ENCODE peak calls at places on chromosomes 4 and X, in six cellular contexts. W is H9; M is Caco-2; S is iris pigment epithelial cell; T is activated CD4-positive, alpha-beta T cell treated with anti-CD3 and anti-CD28 coated beads, Interleukin-2, amount 10 ng/mL, durations not matched to agents 7 days and 5 days; F is AG04450. L is an unnamed sample.

GRCh38 chr4:128854433-128854832 is 44.9 kb downstream of the JADE1 start:
- DNase-seq in S (peak; percentile 70), F (no peak), W (no peak), T (peak; percentile 44), M (no peak), L (no peak)

GRCh38 chrX:141619336-141619735 is 29.8 kb downstream of the SPANXA2 start:
- DNase-seq in T (no peak), M (no peak), W (no peak), F (no peak), S (peak; percentile 28), L (no peak)

GRCh38 chr4:110621839-110622751 is 782 bp downstream of the PITX2 start:
- DNase-seq in F (no peak), S (peak; percentile 50), M (peak; percentile 46), T (no peak), W (peak; percentile 67), L (peak; percentile 29)

GRCh38 chr4:128775477-128775876 is 34.0 kb upstream of the JADE1 start:
- DNase-seq in S (no peak), F (no peak), T (no peak), W (no peak), M (no peak), L (no peak)

GRCh38 chr4:2511645-2512131 is 24.8 kb upstream of the FAM193A start:
- DNase-seq in T (no peak), W (no peak), S (no peak), M (no peak), F (no peak), L (no peak)

GRCh38 chr4:124121511-124121934 is 591.0 kb downstream of the ANKRD50 start:
- DNase-seq in W (no peak), T (no peak), M (no peak), F (no peak), S (peak; percentile 92), L (no peak)

GRCh38 chrX:65601530-65602281 is 65.7 kb upstream of the MSN start:
- DNase-seq in W (no peak), T (peak; percentile 65), S (peak; percentile 90), M (no peak), F (peak; percentile 20), L (peak; percentile 46)

GRCh38 chr4:179981161-179981560 is 2262.0 kb upstream of the TENM3 start:
- DNase-seq in T (no peak), F (no peak), S (no peak), M (no peak), W (no peak), L (no peak)

GRCh38 chrX:130174051-130174704 is 2.4 kb downstream of the RAB33A start:
- DNase-seq in W (no peak), F (no peak), T (no peak), M (no peak), S (peak; percentile 50), L (no peak)

GRCh38 chr4:99336553-99336952 is 15.4 kb upstream of the ADH1B start:
- DNase-seq in S (no peak), W (no peak), F (no peak), M (no peak), T (no peak), L (no peak)

GRCh38 chrX:78650906-78651437 is 8.2 kb downstream of the RTL3 start:
- DNase-seq in S (peak; percentile 83), M (no peak), W (no peak), F (no peak), T (peak; percentile 9), L (no peak)

GRCh38 chr4:72006576-72006975 is 25.2 kb upstream of the NPFFR2 start:
- DNase-seq in F (peak; percentile 30), M (no peak), S (peak; percentile 70), W (no peak), T (no peak), L (no peak)

GRCh38 chrX:104913348-104913747 is 307.1 kb downstream of the TEX13A start:
- DNase-seq in M (peak; percentile 5), F (no peak), S (peak; percentile 19), W (no peak), T (no peak), L (peak; percentile 1)

GRCh38 chrX:7372843-7373525 is 225.0 kb upstream of the PUDP start:
- DNase-seq in F (no peak), T (no peak), W (no peak), S (peak; percentile 46), M (no peak), L (peak; percentile 14)

GRCh38 chrX:42519666-42520231 is 258.2 kb downstream of the PPP1R2C start:
- DNase-seq in W (no peak), F (no peak), T (no peak), S (peak; percentile 40), M (no peak), L (no peak)

GRCh38 chrX:65035451-65035779 is 59.2 kb upstream of the ZC4H2 start:
- DNase-seq in M (peak; percentile 42), T (no peak), F (no peak), S (peak; percentile 3), W (no peak), L (peak; percentile 75)